ENCODE peak calls at places on chromosomes 13 and 19, in seven cellular contexts. G, Y, O, C, L, B and P are unnamed samples.

GRCh38 chr13:59452189-59452588 is 711.5 kb downstream of the DIAPH3 start:
- DNase-seq in G (no peak), Y (no peak), O (peak; percentile 8), C (no peak), L (no peak), B (no peak), P (no peak)

GRCh38 chr13:37187611-37188010 is 82.1 kb upstream of the CSNK1A1L start:
- DNase-seq in G (no peak), Y (no peak), O (no peak), C (no peak), L (no peak), B (no peak), P (no peak)

GRCh38 chr13:107450931-107451330 is 764.4 kb downstream of the LIG4 start:
- DNase-seq in G (no peak), Y (no peak), O (no peak), C (no peak), L (peak; percentile 92), B (no peak), P (no peak)

GRCh38 chr13:61029064-61029463 is 386.6 kb downstream of the PCDH20 start:
- DNase-seq in G (no peak), Y (no peak), O (no peak), C (no peak), L (no peak), B (no peak), P (no peak)

GRCh38 chr13:51584731-51585191 is 499 bp downstream of the WDFY2 start:
- DNase-seq in G (peak; percentile 44), Y (peak; percentile 67), O (peak; percentile 42), C (peak; percentile 57), L (peak; percentile 92), B (peak; percentile 68), P (peak; percentile 61)

GRCh38 chr13:20397896-20398295 is 127.8 kb downstream of the CRYL1 start:
- DNase-seq in G (no peak), Y (no peak), O (no peak), C (no peak), L (no peak), B (no peak), P (no peak)

GRCh38 chr19:3057275-3057714 is 5.0 kb downstream of the TLE5 start:
- DNase-seq in G (no peak), Y (no peak), O (peak; percentile 65), C (no peak), L (no peak), B (no peak), P (no peak)

GRCh38 chr19:56066152-56067023 is 54.7 kb downstream of the ZNF787 start:
- DNase-seq in G (peak; percentile 59), Y (peak; percentile 49), O (no peak), C (peak; percentile 37), L (no peak), B (peak; percentile 46), P (peak; percentile 63)

GRCh38 chr19:4217429-4218264 is 11.7 kb upstream of the EBI3 start:
- DNase-seq in G (no peak), Y (no peak), O (no peak), C (no peak), L (no peak), B (no peak), P (no peak)

GRCh38 chr19:18422530-18423191 is 3.5 kb downstream of the SSBP4 start:
- DNase-seq in G (no peak), Y (no peak), O (no peak), C (no peak), L (no peak), B (no peak), P (no peak)

GRCh38 chr19:35299523-35300339 is 7.8 kb downstream of the MAG start:
- DNase-seq in G (no peak), Y (no peak), O (peak; percentile 66), C (no peak), L (no peak), B (no peak), P (no peak)

GRCh38 chr19:15759962-15760565 is 22.3 kb downstream of the OR10H3 start:
- DNase-seq in G (no peak), Y (no peak), O (no peak), C (no peak), L (no peak), B (no peak), P (no peak)

GRCh38 chr13:50129065-50129922 is 114.0 kb downstream of the KCNRG start:
- DNase-seq in G (no peak), Y (no peak), O (no peak), C (no peak), L (peak; percentile 75), B (no peak), P (no peak)

GRCh38 chr13:30832377-30832776 is 73.7 kb upstream of the MEDAG start:
- DNase-seq in G (no peak), Y (no peak), O (no peak), C (no peak), L (no peak), B (no peak), P (no peak)

GRCh38 chr19:13627531-13627930 is 121.3 kb upstream of the CACNA1A start:
- DNase-seq in G (no peak), Y (no peak), O (no peak), C (no peak), L (no peak), B (no peak), P (no peak)

GRCh38 chr19:34246340-34246739 is 8.0 kb upstream of the GARRE1 start:
- DNase-seq in G (no peak), Y (no peak), O (no peak), C (no peak), L (no peak), B (no peak), P (no peak)

GRCh38 chr13:31903072-31903815 is 128.3 kb upstream of the FRY start:
- DNase-seq in G (no peak), Y (no peak), O (no peak), C (no peak), L (no peak), B (no peak), P (no peak)

GRCh38 chr13:27194895-27195764 is 23.5 kb upstream of the USP12 start:
- DNase-seq in G (no peak), Y (no peak), O (no peak), C (no peak), L (no peak), B (no peak), P (no peak)

GRCh38 chr13:51920786-51921185 is 59.0 kb downstream of the CCDC70 start:
- DNase-seq in G (no peak), Y (no peak), O (no peak), C (no peak), L (no peak), B (no peak), P (no peak)

GRCh38 chr19:43741075-43741840 is 13.5 kb downstream of the SMG9 start:
- DNase-seq in G (no peak), Y (no peak), O (peak; percentile 50), C (no peak), L (no peak), B (no peak), P (no peak)

GRCh38 chr19:6639439-6639838 is 30.5 kb downstream of the TNFSF14 start:
- DNase-seq in G (no peak), Y (no peak), O (no peak), C (no peak), L (no peak), B (no peak), P (no peak)

GRCh38 chr19:13623686-13624405 is 117.6 kb upstream of the CACNA1A start:
- DNase-seq in G (no peak), Y (no peak), O (no peak), C (no peak), L (no peak), B (no peak), P (no peak)

GRCh38 chr13:65855276-65855675 is 1374.9 kb downstream of the PCDH9 start:
- DNase-seq in G (no peak), Y (no peak), O (peak; percentile 74), C (no peak), L (no peak), B (no peak), P (no peak)

GRCh38 chr19:17365361-17365760 is 11.8 kb downstream of the PLVAP start:
- DNase-seq in G (no peak), Y (no peak), O (no peak), C (no peak), L (no peak), B (no peak), P (no peak)

GRCh38 chr19:49875801-49876421 is 1.2 kb downstream of the AKT1S1 start:
- DNase-seq in G (peak; percentile 55), Y (peak; percentile 35), O (peak; percentile 56), C (no peak), L (peak; percentile 80), B (peak; percentile 35), P (peak; percentile 64)

GRCh38 chr19:58394821-58395219 is 636 bp upstream of the RNF225 start:
- DNase-seq in G (no peak), Y (no peak), O (no peak), C (no peak), L (no peak), B (no peak), P (no peak)

GRCh38 chr19:54937926-54938325 is 9.4 kb downstream of the NLRP7 start:
- DNase-seq in G (no peak), Y (no peak), O (no peak), C (no peak), L (no peak), B (no peak), P (no peak)

GRCh38 chr19:15195381-15195964 is 5.3 kb downstream of the NOTCH3 start:
- DNase-seq in G (no peak), Y (no peak), O (no peak), C (no peak), L (no peak), B (no peak), P (peak; percentile 34)

GRCh38 chr13:42574435-42575311 is 721 bp downstream of the TNFSF11 start:
- DNase-seq in G (peak; percentile 65), Y (no peak), O (no peak), C (no peak), L (peak; percentile 79), B (no peak), P (peak; percentile 66)

GRCh38 chr13:93767917-93768422 is 541.4 kb downstream of the GPC6 start:
- DNase-seq in G (no peak), Y (no peak), O (no peak), C (no peak), L (no peak), B (no peak), P (no peak)

GRCh38 chr13:47564041-47564440 is 437.0 kb downstream of the SUCLA2 start:
- DNase-seq in G (no peak), Y (no peak), O (no peak), C (no peak), L (no peak), B (no peak), P (no peak)

GRCh38 chr19:32195706-32196610 is 149.5 kb upstream of the ZNF507 start:
- DNase-seq in G (no peak), Y (no peak), O (no peak), C (no peak), L (no peak), B (no peak), P (no peak)

GRCh38 chr13:51785592-51786424 is 18.2 kb downstream of the DHRS12 start:
- DNase-seq in G (no peak), Y (no peak), O (no peak), C (no peak), L (no peak), B (no peak), P (no peak)